ENCODE peak calls at places on chromosome 7, in six cellular contexts. V, K, M, C, E and H are unnamed samples.

GRCh38 chr7:23530901-23531793 is 634 bp downstream of the TRA2A start:
- DNase-seq in M (peak), E (peak), C (peak), V (peak), K (no peak), H (peak)

GRCh38 chr7:130273863-130274262 is 7.2 kb downstream of the CPA2 start:
- DNase-seq in V (no peak), K (no peak), E (no peak), M (no peak), C (no peak), H (no peak)

GRCh38 chr7:37429435-37429791 is 19.3 kb downstream of the ELMO1 start:
- DNase-seq in C (no peak), V (no peak), E (no peak), M (no peak), K (no peak), H (no peak)

GRCh38 chr7:12199363-12199762 is 11.7 kb upstream of the TMEM106B start:
- DNase-seq in V (no peak), K (no peak), M (peak), C (peak), E (no peak), H (no peak)

GRCh38 chr7:41820117-41820671 is 117.3 kb upstream of the INHBA start:
- DNase-seq in V (no peak), E (no peak), K (no peak), M (no peak), C (no peak), H (no peak)

GRCh38 chr7:80719261-80719660 is 80.8 kb downstream of the CD36 start:
- DNase-seq in M (no peak), C (no peak), K (no peak), V (no peak), E (no peak), H (no peak)

GRCh38 chr7:38630720-38631673 is at the start of gene AMPH:
- DNase-seq in V (no peak), M (no peak), C (peak), K (no peak), E (peak), H (peak)

GRCh38 chr7:17986826-17987225 is 40.8 kb downstream of the PRPS1L1 start:
- DNase-seq in C (no peak), V (no peak), M (no peak), E (no peak), K (no peak), H (no peak)

GRCh38 chr7:144957998-144958397 is 122.1 kb upstream of the TPK1 start:
- DNase-seq in C (no peak), V (no peak), M (no peak), K (no peak), E (no peak), H (no peak)

GRCh38 chr7:106071356-106071998 is 40.6 kb downstream of the SYPL1 start:
- DNase-seq in M (no peak), C (no peak), K (no peak), E (no peak), V (no peak), H (no peak)

GRCh38 chr7:68509603-68510002 is 1088.7 kb upstream of the AUTS2 start:
- DNase-seq in K (no peak), E (no peak), V (no peak), M (no peak), C (no peak), H (no peak)

GRCh38 chr7:45242261-45242660 is 84.7 kb downstream of the RAMP3 start:
- DNase-seq in K (no peak), M (no peak), C (no peak), V (no peak), E (no peak), H (no peak)

GRCh38 chr7:94374231-94374630 is 20.5 kb upstream of the COL1A2 start:
- DNase-seq in M (no peak), K (peak), C (no peak), E (peak), V (no peak), H (peak)

GRCh38 chr7:41696323-41696916 is 6.5 kb downstream of the INHBA start:
- DNase-seq in V (peak), C (peak), K (peak), M (peak), E (peak), H (peak)

GRCh38 chr7:130908345-130909160 is 174.5 kb upstream of the KLF14 start:
- DNase-seq in M (no peak), V (no peak), K (no peak), E (no peak), C (no peak), H (no peak)

GRCh38 chr7:76048668-76048988 is 722 bp downstream of the MDH2 start:
- DNase-seq in V (peak), E (no peak), K (no peak), M (peak), C (no peak), H (no peak)

GRCh38 chr7:23343806-23344500 is 44.8 kb downstream of the MALSU1 start:
- DNase-seq in C (no peak), M (no peak), E (no peak), V (no peak), K (no peak), H (no peak)